ENCODE peak calls at places on chromosomes 11 and 22, in five cellular contexts. K is endodermal cell; G is CD8-positive, alpha-beta T cell; P is fibroblast of pulmonary artery; F is HCT116. C is an unnamed sample.

GRCh38 chr11:10568486-10568941 is at the start of gene LYVE1:
- DNase-seq in K (no peak), G (no peak), P (peak), F (no peak), C (no peak)

GRCh38 chr22:19896665-19897355 is 42.1 kb upstream of the GNB1L start:
- DNase-seq in K (peak), G (no peak), P (no peak), F (no peak), C (no peak)

GRCh38 chr22:24189249-24190158 is 8.2 kb downstream of the SUSD2 start:
- DNase-seq in K (peak), G (no peak), P (peak), F (no peak), C (peak)

GRCh38 chr22:37092997-37093396 is 16.5 kb downstream of the TMPRSS6 start:
- DNase-seq in K (no peak), G (no peak), P (no peak), F (no peak), C (no peak)

GRCh38 chr11:75100314-75100713 is 3.6 kb upstream of the OR2AT4 start:
- DNase-seq in K (no peak), G (no peak), P (peak), F (no peak), C (peak)

GRCh38 chr11:65546217-65546958 is 11.8 kb downstream of the LTBP3 start:
- DNase-seq in K (peak), G (peak), P (no peak), F (peak), C (peak)

GRCh38 chr11:4677948-4678347 is 19.7 kb downstream of the OR51E2 start:
- DNase-seq in K (no peak), G (no peak), P (no peak), F (no peak), C (no peak)

GRCh38 chr22:46377566-46378498 is 42.3 kb downstream of the TRMU start:
- DNase-seq in K (peak), G (no peak), P (no peak), F (peak), C (no peak)

GRCh38 chr11:827861-828167 is at the start of gene CRACR2B:
- DNase-seq in K (no peak), G (no peak), P (no peak), F (no peak), C (peak)

GRCh38 chr22:24146190-24146616 is 35.1 kb upstream of the SUSD2 start:
- DNase-seq in K (peak), G (no peak), P (peak), F (no peak), C (peak)

GRCh38 chr11:96448225-96448624 is 58.4 kb downstream of the JRKL start:
- DNase-seq in K (no peak), G (no peak), P (no peak), F (no peak), C (no peak)

GRCh38 chr22:18110194-18110943 is at the start of gene TUBA8:
- DNase-seq in K (peak), G (no peak), P (peak), F (no peak), C (peak)

GRCh38 chr11:65652511-65653228 is 10.0 kb downstream of the RELA start:
- DNase-seq in K (peak), G (peak), P (peak), F (peak), C (peak)

GRCh38 chr22:49906799-49907290 is 11.4 kb downstream of the ALG12 start:
- DNase-seq in K (peak), G (no peak), P (no peak), F (no peak), C (no peak)

GRCh38 chr11:2797741-2798361 is 87.7 kb downstream of the CDKN1C start:
- DNase-seq in K (peak), G (no peak), P (no peak), F (no peak), C (no peak)

GRCh38 chr11:96001037-96001436 is 77.1 kb upstream of the MTMR2 start:
- DNase-seq in K (no peak), G (no peak), P (peak), F (no peak), C (no peak)

GRCh38 chr11:107719557-107720304 is 7.9 kb upstream of the SLN start:
- DNase-seq in K (no peak), G (no peak), P (no peak), F (no peak), C (no peak)

GRCh38 chr11:86116996-86117705 is 48.3 kb upstream of the PICALM start:
- DNase-seq in K (no peak), G (no peak), P (peak), F (no peak), C (no peak)

GRCh38 chr11:43942651-43943356 is 367 bp downstream of the C11orf96 start:
- DNase-seq in K (peak), G (no peak), P (peak), F (no peak), C (no peak)

GRCh38 chr11:108302121-108302785 is 79.4 kb downstream of the ATM start:
- DNase-seq in K (no peak), G (no peak), P (peak), F (no peak), C (peak)

GRCh38 chr22:17990942-17991341 is 33.4 kb downstream of the MICAL3 start:
- DNase-seq in K (no peak), G (no peak), P (no peak), F (no peak), C (no peak)

GRCh38 chr22:44928711-44929347 is 81.0 kb downstream of the PHF21B start:
- DNase-seq in K (no peak), G (no peak), P (no peak), F (no peak), C (no peak)

GRCh38 chr22:31286360-31287255 is 5.7 kb downstream of the PIK3IP1 start:
- DNase-seq in K (no peak), G (peak), P (no peak), F (no peak), C (peak)
- H3K4me3 ChIP-seq in K (no peak), G (peak), P (no peak), F (no peak), C (no peak)

GRCh38 chr11:124935548-124936514 is at the start of gene HEPACAM:
- DNase-seq in K (no peak), G (no peak), P (no peak), F (no peak), C (no peak)

GRCh38 chr11:124938970-124939369 is 3.1 kb upstream of the HEPACAM start:
- DNase-seq in K (no peak), G (no peak), P (no peak), F (no peak), C (no peak)

GRCh38 chr11:124937336-124937935 is 1.6 kb upstream of the HEPACAM start:
- DNase-seq in K (no peak), G (no peak), P (no peak), F (no peak), C (no peak)

GRCh38 chr11:124938206-124938765 is 2.4 kb upstream of the HEPACAM start:
- DNase-seq in K (no peak), G (no peak), P (peak), F (no peak), C (no peak)

DNA sequence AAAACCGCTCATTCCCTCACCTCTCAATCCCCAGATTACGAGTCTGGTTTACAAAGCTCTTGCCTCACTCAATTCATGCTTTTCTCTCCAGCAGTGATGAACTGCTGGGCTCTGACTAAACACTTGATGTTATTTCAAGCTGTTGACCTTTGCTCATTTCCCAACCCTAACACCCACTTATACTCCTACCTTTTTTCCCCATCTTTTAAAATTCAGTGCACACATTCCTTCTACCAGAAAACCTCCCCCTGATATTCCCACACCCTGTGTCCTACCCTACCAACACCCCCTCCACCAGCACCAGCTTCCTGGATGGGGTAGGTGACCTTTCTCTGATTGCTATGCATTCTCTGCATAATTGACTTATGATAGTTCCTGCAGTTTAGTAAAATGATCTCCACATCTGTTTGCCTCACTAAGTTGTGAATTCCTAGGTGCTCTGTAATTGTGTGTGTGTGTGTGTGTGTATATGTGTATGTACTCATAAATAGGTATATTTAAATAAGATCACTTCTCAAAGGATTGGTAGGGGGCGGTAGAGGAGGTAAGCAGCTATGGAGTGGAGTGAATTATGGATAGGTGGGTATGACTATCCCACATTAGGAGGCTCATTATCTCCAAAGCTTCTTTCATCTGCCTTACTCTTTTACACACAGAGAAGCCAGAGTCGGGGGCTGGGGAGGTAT is 842 bp downstream of the HEPACAM start:
- DNase-seq in K (no peak), G (no peak), P (peak), F (no peak), C (no peak)
- TF ChIP-seq CTCF in K (peak), G (no peak), P (no peak), F (peak), C (no peak)

GRCh38 chr11:125496465-125496817 is 376 bp upstream of the FEZ1 start:
- DNase-seq in K (peak), G (no peak), P (no peak), F (no peak), C (no peak)
- H3K4me3 ChIP-seq in K (peak), G (peak), P (peak), F (peak), C (peak)

GRCh38 chr11:12288934-12289666 is 88.3 kb upstream of the PARVA start:
- DNase-seq in K (no peak), G (no peak), P (no peak), F (no peak), C (no peak)

GRCh38 chr11:12287009-12287373 is 90.4 kb upstream of the PARVA start:
- DNase-seq in K (peak), G (no peak), P (peak), F (peak), C (no peak)

GRCh38 chr11:12287374-12288211 is 89.8 kb upstream of the PARVA start:
- DNase-seq in K (peak), G (no peak), P (peak), F (peak), C (peak)

GRCh38 chr11:12289667-12290476 is 87.5 kb upstream of the PARVA start:
- DNase-seq in K (no peak), G (no peak), P (no peak), F (no peak), C (peak)

GRCh38 chr11:12288212-12288933 is 89.0 kb upstream of the PARVA start:
- DNase-seq in K (peak), G (peak), P (peak), F (peak), C (peak)
- TF ChIP-seq CTCF in K (peak), G (peak), P (peak), F (peak), C (peak)